ENCODE peak calls at places on chromosomes 12 and 14, in eight cellular contexts. J is fibroblast of the conjunctiva, D is aorta, W is NCI-H146, L is dorsolateral prefrontal cortex, F is NCI-H524 treated with DMSO at 0.1 percent for 48 hours, O is DMS 273 treated with DMSO at 0.1 percent for 48 hours, K is astrocyte of the spinal cord. V is an unnamed sample.

GRCh38 chr14:91144425-91145145 is 30.7 kb downstream of the DGLUCY start:
- DNase-seq in J (peak; percentile 32), D (no peak), W (no peak), L (no peak), F (no peak), O (no peak), K (peak; percentile 50), V (no peak)

GRCh38 chr14:104580961-104581360 is 1.4 kb downstream of the C14orf180 start:
- DNase-seq in J (no peak), D (peak; percentile 66), W (no peak), L (no peak), F (no peak), O (no peak), K (no peak), V (peak; percentile 14)

GRCh38 chr12:3200032-3200617 is 122.9 kb downstream of the TSPAN9 start:
- DNase-seq in J (no peak), D (peak; percentile 70), W (peak; percentile 78), L (no peak), F (peak; percentile 68), O (peak; percentile 6), K (peak; percentile 67), V (no peak)

GRCh38 chr12:52807544-52808470 is 6.1 kb downstream of the KRT4 start:
- DNase-seq in J (no peak), D (no peak), W (no peak), L (no peak), F (no peak), O (no peak), K (no peak), V (no peak)

GRCh38 chr12:62720661-62721330 is 214.2 kb downstream of the PPM1H start:
- DNase-seq in J (no peak), D (no peak), W (peak; percentile 4), L (peak; percentile 57), F (peak; percentile 85), O (peak; percentile 73), K (peak; percentile 46), V (no peak)

GRCh38 chr12:99043319-99043914 is 398.3 kb downstream of the APAF1 start:
- DNase-seq in J (peak; percentile 47), D (peak; percentile 67), W (peak; percentile 33), L (peak; percentile 66), F (no peak), O (no peak), K (peak; percentile 77), V (peak; percentile 45)

GRCh38 chr14:61927521-61927920 is 165.3 kb downstream of the SNAPC1 start:
- DNase-seq in J (no peak), D (no peak), W (no peak), L (no peak), F (no peak), O (peak; percentile 17), K (peak; percentile 63), V (peak; percentile 33)

GRCh38 chr14:64391113-64391725 is 3.1 kb downstream of the MTHFD1 start:
- DNase-seq in J (no peak), D (no peak), W (no peak), L (no peak), F (no peak), O (no peak), K (no peak), V (no peak)

GRCh38 chr12:94039914-94040313 is 108.5 kb upstream of the PLXNC1 start:
- DNase-seq in J (peak; percentile 34), D (no peak), W (no peak), L (no peak), F (no peak), O (no peak), K (no peak), V (no peak)

GRCh38 chr14:98437113-98437512 is 834.9 kb downstream of the BCL11B start:
- DNase-seq in J (no peak), D (no peak), W (no peak), L (no peak), F (no peak), O (no peak), K (no peak), V (no peak)

GRCh38 chr14:46571970-46572369 is 79.6 kb downstream of the RPL10L start:
- DNase-seq in J (no peak), D (no peak), W (no peak), L (no peak), F (no peak), O (no peak), K (peak; percentile 82), V (peak; percentile 49)

GRCh38 chr12:70366581-70367267 is 634 bp downstream of the KCNMB4 start:
- DNase-seq in J (no peak), D (peak; percentile 50), W (peak; percentile 75), L (peak; percentile 35), F (no peak), O (no peak), K (peak; percentile 10), V (peak; percentile 18)

GRCh38 chr14:100825691-100826331 is at the start of gene MEG3:
- DNase-seq in J (peak; percentile 84), D (peak; percentile 51), W (no peak), L (peak; percentile 37), F (no peak), O (no peak), K (peak; percentile 85), V (no peak)

GRCh38 chr14:99348816-99349609 is 77.0 kb upstream of the BCL11B start:
- DNase-seq in J (no peak), D (no peak), W (no peak), L (no peak), F (peak; percentile 50), O (peak; percentile 59), K (no peak), V (no peak)

GRCh38 chr14:97833291-97833690 is 1036.1 kb downstream of the VRK1 start:
- DNase-seq in J (no peak), D (no peak), W (no peak), L (no peak), F (peak; percentile 100), O (no peak), K (no peak), V (no peak)

GRCh38 chr14:51597511-51597920 is 54.2 kb upstream of the FRMD6 start:
- DNase-seq in J (no peak), D (no peak), W (no peak), L (no peak), F (no peak), O (no peak), K (no peak), V (no peak)

GRCh38 chr12:28390716-28391452 is 200.6 kb downstream of the CCDC91 start:
- DNase-seq in J (peak; percentile 63), D (no peak), W (no peak), L (no peak), F (no peak), O (no peak), K (peak; percentile 56), V (no peak)

GRCh38 chr14:79540394-79540793 is 670.9 kb downstream of the DIO2 start:
- DNase-seq in J (no peak), D (no peak), W (no peak), L (no peak), F (no peak), O (no peak), K (no peak), V (no peak)

GRCh38 chr14:69715725-69716482 is 51.0 kb upstream of the SRSF5 start:
- DNase-seq in J (peak; percentile 79), D (peak; percentile 89), W (peak; percentile 77), L (no peak), F (peak; percentile 20), O (peak; percentile 71), K (peak; percentile 85), V (peak; percentile 13)

GRCh38 chr12:12365931-12366431 is 9.1 kb downstream of the BORCS5 start:
- DNase-seq in J (no peak), D (no peak), W (peak; percentile 61), L (no peak), F (no peak), O (no peak), K (no peak), V (no peak)

GRCh38 chr12:54019924-54020586 is 8.2 kb upstream of the HOXC6 start:
- DNase-seq in J (no peak), D (peak; percentile 68), W (no peak), L (no peak), F (no peak), O (no peak), K (no peak), V (no peak)

GRCh38 chr14:21476526-21476924 is 234 bp downstream of the RAB2B start:
- DNase-seq in J (no peak), D (peak; percentile 89), W (no peak), L (no peak), F (peak; percentile 40), O (no peak), K (no peak), V (no peak)

GRCh38 chr14:103091041-103091882 is 3.3 kb upstream of the EXOC3L4 start:
- DNase-seq in J (no peak), D (no peak), W (peak; percentile 60), L (no peak), F (no peak), O (no peak), K (no peak), V (no peak)

V was measured in A172.